ENCODE peak calls at places on chromosomes 5 and 9, in six cellular contexts. W is BJ; Z is CD4-positive, CD25-positive, alpha-beta regulatory T cell; U is lung; S is EH; L is stimulated activated CD4-positive, alpha-beta T cell treated with anti-CD3 and anti-CD28 coated beads, Interleukin-2, amount 100 ng/mL, for 48 hours. B is an unnamed sample.

GRCh38 chr5:139636975-139637408 is 11.2 kb upstream of the CXXC5 start:
- DNase-seq in W (no peak), Z (peak), U (no peak), S (peak), L (no peak), B (peak)

GRCh38 chr9:101307041-101307440 is 77.8 kb downstream of the BAAT start:
- DNase-seq in W (no peak), Z (no peak), U (no peak), S (peak), L (no peak), B (peak)

GRCh38 chr5:69224520-69224919 is 10.2 kb upstream of the CDK7 start:
- DNase-seq in W (no peak), Z (no peak), U (peak), S (no peak), L (no peak), B (no peak)

GRCh38 chr9:80806675-80807074 is 882.7 kb downstream of the TLE1 start:
- DNase-seq in W (no peak), Z (no peak), U (no peak), S (no peak), L (no peak), B (no peak)

GRCh38 chr9:111728617-111729366 is 65.9 kb downstream of the SHOC1 start:
- DNase-seq in W (peak), Z (no peak), U (no peak), S (peak), L (no peak), B (peak)

GRCh38 chr5:141608557-141608956 is 10.2 kb downstream of the DIAPH1 start:
- DNase-seq in W (no peak), Z (no peak), U (no peak), S (no peak), L (no peak), B (no peak)

GRCh38 chr9:107269681-107270080 is 13.4 kb upstream of the RAD23B start:
- DNase-seq in W (no peak), Z (no peak), U (no peak), S (peak), L (no peak), B (no peak)

GRCh38 chr9:2859776-2860379 is 16.0 kb upstream of the PUM3 start:
- DNase-seq in W (no peak), Z (peak), U (peak), S (peak), L (peak), B (peak)

GRCh38 chr5:132003170-132003744 is 8.2 kb downstream of the ACSL6 start:
- DNase-seq in W (no peak), Z (no peak), U (no peak), S (peak), L (no peak), B (peak)

GRCh38 chr5:143013176-143013575 is 243.0 kb downstream of the ARHGAP26 start:
- DNase-seq in W (no peak), Z (no peak), U (no peak), S (no peak), L (no peak), B (no peak)

GRCh38 chr9:96150324-96151023 is 151.5 kb downstream of the HSD17B3 start:
- DNase-seq in W (no peak), Z (peak), U (no peak), S (no peak), L (peak), B (peak)

GRCh38 chr5:11890777-11891176 is 13.5 kb downstream of the CTNND2 start:
- DNase-seq in W (no peak), Z (no peak), U (no peak), S (no peak), L (no peak), B (no peak)

GRCh38 chr5:179606910-179607448 is 16.5 kb downstream of the HNRNPH1 start:
- DNase-seq in W (no peak), Z (no peak), U (no peak), S (no peak), L (no peak), B (no peak)

GRCh38 chr9:134358026-134358967 is 32.0 kb downstream of the RXRA start:
- DNase-seq in W (no peak), Z (no peak), U (peak), S (peak), L (no peak), B (peak)

GRCh38 chr5:141960018-141960417 is 2.0 kb upstream of the PCDH12 start:
- DNase-seq in W (no peak), Z (peak), U (no peak), S (peak), L (no peak), B (no peak)

GRCh38 chr5:110161162-110161561 is 471.4 kb downstream of the MAN2A1 start:
- DNase-seq in W (no peak), Z (no peak), U (no peak), S (no peak), L (no peak), B (peak)

GRCh38 chr5:119179857-119180641 is 109.2 kb downstream of the DMXL1 start:
- DNase-seq in W (no peak), Z (no peak), U (no peak), S (peak), L (no peak), B (no peak)

GRCh38 chr5:152560508-152561137 is 155.5 kb upstream of the NMUR2 start:
- DNase-seq in W (peak), Z (peak), U (peak), S (peak), L (peak), B (peak)

B was measured in astrocyte of the hippocampus.